ENCODE peak calls at places on chromosomes 6 and 20, in five cellular contexts. X is heart right ventricle, T is cardiac fibroblast, C is nephron progenitor cell, B is progenitor cell of endocrine pancreas. S is an unnamed sample.

GRCh38 chr6:1865585-1865984 is 255.9 kb downstream of the FOXC1 start:
- DNase-seq in X (no peak), C (no peak), T (no peak), B (no peak), S (no peak)

GRCh38 chr6:158353851-158354508 is 41.7 kb downstream of the TULP4 start:
- DNase-seq in X (no peak), T (peak), C (no peak), B (no peak), S (no peak)

GRCh38 chr20:3000852-3001523 is 42.4 kb upstream of the GNRH2 start:
- DNase-seq in X (no peak), T (peak), B (no peak), C (no peak), S (no peak)

GRCh38 chr6:31094389-31094881 is 17.9 kb downstream of the C6orf15 start:
- DNase-seq in X (no peak), B (no peak), C (no peak), T (peak), S (no peak)

GRCh38 chr20:38145094-38146075 is 19.7 kb downstream of the TGM2 start:
- DNase-seq in X (no peak), B (no peak), T (no peak), C (no peak), S (no peak)

GRCh38 chr20:38626921-38627659 is 25.5 kb downstream of the ARHGAP40 start:
- DNase-seq in B (no peak), T (no peak), C (no peak), X (no peak), S (no peak)

GRCh38 chr6:96742702-96743101 is 94.6 kb downstream of the GPR63 start:
- DNase-seq in T (no peak), B (no peak), C (no peak), X (no peak), S (no peak)

GRCh38 chr20:38125157-38126056 is 39.7 kb downstream of the TGM2 start:
- DNase-seq in X (peak), C (no peak), T (peak), B (no peak), S (no peak)

GRCh38 chr6:49325901-49326300 is 137.2 kb downstream of the MMUT start:
- DNase-seq in B (no peak), C (no peak), T (peak), X (no peak), S (no peak)

GRCh38 chr20:62200491-62201172 is 17.8 kb downstream of the MTG2 start:
- DNase-seq in T (no peak), B (no peak), C (no peak), X (peak), S (peak)

GRCh38 chr20:31515775-31516107 is 1.5 kb downstream of the HM13 start:
- DNase-seq in C (no peak), X (no peak), B (no peak), T (no peak), S (no peak)

GRCh38 chr6:127134136-127134535 is 15.7 kb downstream of the RSPO3 start:
- DNase-seq in X (no peak), C (no peak), B (no peak), T (no peak), S (no peak)

GRCh38 chr6:82248233-82248735 is 740 bp upstream of the IBTK start:
- DNase-seq in T (peak), X (no peak), C (no peak), B (no peak), S (peak)

GRCh38 chr6:5422321-5422915 is 161.1 kb downstream of the FARS2 start:
- DNase-seq in C (peak), T (peak), X (no peak), B (no peak), S (peak)

GRCh38 chr6:110517601-110518280 is 41.3 kb upstream of the SLC22A16 start:
- DNase-seq in C (no peak), X (no peak), T (peak), B (no peak), S (no peak)

GRCh38 chr6:110517034-110517433 is 40.6 kb upstream of the SLC22A16 start:
- DNase-seq in C (no peak), B (no peak), X (no peak), T (no peak), S (no peak)

GRCh38 chr6:110520188-110520956 is 44.0 kb upstream of the SLC22A16 start:
- DNase-seq in T (no peak), C (no peak), X (no peak), B (no peak), S (no peak)

GRCh38 chr6:110520992-110521543 is 44.7 kb upstream of the SLC22A16 start:
- DNase-seq in C (no peak), B (no peak), X (no peak), T (no peak), S (no peak)

DNA sequence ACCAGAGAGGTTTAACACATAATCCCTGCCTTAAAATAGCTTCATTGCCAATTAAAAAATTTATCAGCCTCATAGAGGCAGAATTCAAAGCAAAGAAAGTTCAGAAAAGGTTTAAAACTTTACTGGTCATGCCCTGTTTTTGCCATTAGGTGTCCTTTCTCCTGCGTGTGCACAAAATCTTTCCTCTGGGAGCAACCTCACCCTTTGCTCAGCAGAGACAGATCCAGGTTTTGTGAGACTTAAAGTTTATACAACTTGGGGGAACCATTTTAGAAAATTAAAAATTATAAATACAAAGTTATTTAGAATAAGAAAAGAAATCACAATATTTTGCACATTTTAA is 41.8 kb upstream of the SLC22A16 start:
- DNase-seq in B (no peak), X (no peak), C (no peak), T (peak), S (no peak)
- TF ChIP-seq CTCF in B (peak), X (peak), C (peak), T (peak), S (peak)

GRCh38 chr20:47782920-47783552 is 2.2 kb downstream of the SULF2 start:
- DNase-seq in B (no peak), T (no peak), C (no peak), X (no peak), S (no peak)
- TF ChIP-seq CTCF in B (no peak), T (no peak), C (no peak), X (peak), S (no peak)

GRCh38 chr20:60053125-60053812 is 95.0 kb downstream of the CDH26 start:
- DNase-seq in C (no peak), X (no peak), B (no peak), T (no peak), S (no peak)

GRCh38 chr20:60048634-60049578 is 90.7 kb downstream of the CDH26 start:
- DNase-seq in C (no peak), B (no peak), T (no peak), X (no peak), S (no peak)

GRCh38 chr20:60052322-60052721 is 94.1 kb downstream of the CDH26 start:
- DNase-seq in B (no peak), T (no peak), C (no peak), X (no peak), S (no peak)

GRCh38 chr20:60049601-60050000 is 91.4 kb downstream of the CDH26 start:
- DNase-seq in B (no peak), X (no peak), C (no peak), T (no peak), S (no peak)

DNA sequence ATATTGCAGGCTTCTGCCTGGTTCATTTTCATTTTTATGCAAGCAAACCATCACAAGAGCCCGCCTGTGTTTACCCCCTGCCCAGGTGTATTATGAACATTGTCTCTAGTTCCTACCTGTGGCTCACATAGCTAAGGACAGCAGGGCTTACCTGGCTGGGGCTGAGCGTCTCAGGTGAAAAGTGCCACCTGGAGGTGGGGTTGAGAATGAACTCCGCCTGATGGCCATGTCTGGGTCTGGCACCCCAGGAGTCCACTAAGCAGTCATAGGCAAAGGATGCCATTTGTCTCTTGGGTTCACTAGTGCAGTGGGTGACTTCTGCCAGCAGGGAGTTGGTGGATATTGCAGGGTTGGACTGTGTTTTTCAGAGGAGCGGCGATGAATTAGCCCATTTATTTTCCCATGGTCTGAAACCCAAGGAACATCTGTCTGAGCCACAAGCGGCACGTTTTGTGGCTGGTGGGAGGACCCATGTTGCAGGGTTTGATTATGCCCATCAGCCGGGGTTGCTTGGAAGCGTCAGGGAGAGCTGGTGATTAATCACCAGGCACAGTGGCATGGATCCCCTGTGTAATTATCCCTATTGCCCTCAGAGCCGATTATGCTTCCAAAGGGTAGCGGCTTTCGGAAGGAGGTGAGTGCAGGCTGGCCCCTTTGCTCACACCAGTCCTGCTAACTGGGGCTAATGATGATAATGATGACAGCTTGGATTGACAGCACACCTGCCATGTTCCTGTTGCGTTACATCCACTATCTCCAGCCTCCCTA is 92.2 kb downstream of the CDH26 start:
- DNase-seq in T (no peak), X (no peak), C (no peak), B (no peak), S (no peak)
- TF ChIP-seq CTCF in T (peak), X (peak), C (no peak), B (peak), S (no peak)

DNA sequence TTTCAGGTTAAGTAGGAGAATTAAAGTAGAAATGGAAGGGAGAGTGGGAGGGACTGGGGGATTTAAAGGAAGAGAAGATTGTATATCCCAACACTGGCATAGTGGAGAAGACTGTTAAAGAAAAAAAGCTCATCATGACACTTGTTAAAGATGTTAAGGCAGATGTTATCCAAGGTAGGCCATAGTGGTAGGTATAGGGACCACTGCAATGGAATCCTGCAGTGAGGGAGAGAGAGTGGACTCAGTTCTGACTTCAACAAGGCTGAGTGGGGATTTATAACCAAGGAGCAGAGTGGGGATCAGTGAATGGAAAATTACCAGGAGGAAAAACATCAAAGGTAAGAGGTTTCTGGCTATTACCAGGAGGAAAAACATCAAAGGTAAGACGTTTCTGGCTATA is 21.1 kb downstream of the SMPDL3A start:
- DNase-seq in C (no peak), X (no peak), T (no peak), B (no peak), S (no peak)
- TF ChIP-seq CTCF in C (no peak), X (no peak), T (no peak), B (no peak), S (no peak)

GRCh38 chr20:50625986-50626677 is 65.2 kb downstream of the RIPOR3 start:
- DNase-seq in C (peak), B (no peak), X (peak), T (peak), S (peak)
- TF ChIP-seq CTCF in C (peak), B (peak), X (peak), T (peak), S (peak)

GRCh38 chr6:125789167-125789566 is 1.6 kb upstream of the NCOA7 start:
- DNase-seq in T (no peak), X (no peak), B (no peak), C (no peak), S (no peak)

GRCh38 chr6:125791151-125791819 is 525 bp downstream of the NCOA7 start:
- DNase-seq in T (peak), C (no peak), B (no peak), X (no peak), S (peak)

GRCh38 chr6:125789576-125790402 is 971 bp upstream of the NCOA7 start:
- DNase-seq in X (peak), C (peak), B (no peak), T (peak), S (peak)

GRCh38 chr6:125791820-125792165 is 1.0 kb downstream of the NCOA7 start:
- DNase-seq in C (no peak), T (no peak), B (no peak), X (no peak), S (no peak)

DNA sequence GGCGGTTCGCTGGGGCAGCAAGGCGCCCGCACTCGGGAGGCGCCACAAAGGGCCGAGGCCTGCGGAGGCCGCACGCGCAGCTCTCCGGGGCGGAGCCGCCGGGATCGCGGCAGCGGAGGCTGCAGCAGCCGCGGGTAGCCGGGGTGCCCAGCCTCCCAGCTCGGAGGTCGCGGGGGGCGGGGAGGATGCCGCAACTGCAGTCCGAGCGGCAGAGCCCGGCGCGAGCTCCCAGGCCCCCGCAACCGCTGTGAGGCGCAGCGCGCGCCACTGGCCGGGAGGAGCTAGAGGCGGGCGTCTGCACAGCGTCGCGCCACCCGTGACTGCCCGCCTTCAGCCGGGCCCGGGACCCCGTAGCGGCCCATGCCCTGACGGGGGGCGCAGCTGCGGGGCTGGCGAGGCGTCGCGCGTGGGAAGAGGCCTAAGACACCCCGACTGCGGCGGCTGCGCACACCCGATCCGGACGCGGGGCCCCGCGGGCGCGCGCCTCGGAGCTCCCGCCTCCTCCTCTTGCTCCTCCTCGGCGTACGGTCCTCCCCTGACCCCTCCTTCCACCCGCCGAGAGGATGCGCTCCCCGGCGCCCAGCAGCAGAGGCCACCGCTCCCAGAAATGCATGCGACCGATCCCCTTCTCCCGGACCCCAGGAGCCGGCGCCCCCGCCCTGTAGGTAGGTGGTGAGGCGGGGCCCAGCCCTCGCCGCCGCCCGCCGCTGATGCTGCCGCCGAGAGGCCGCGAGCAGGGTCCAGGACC is at the start of gene NCOA7:
- DNase-seq in C (peak), T (peak), X (peak), B (peak), S (peak)
- TF ChIP-seq CTCF in C (no peak), T (no peak), X (peak), B (no peak), S (no peak)

DNA sequence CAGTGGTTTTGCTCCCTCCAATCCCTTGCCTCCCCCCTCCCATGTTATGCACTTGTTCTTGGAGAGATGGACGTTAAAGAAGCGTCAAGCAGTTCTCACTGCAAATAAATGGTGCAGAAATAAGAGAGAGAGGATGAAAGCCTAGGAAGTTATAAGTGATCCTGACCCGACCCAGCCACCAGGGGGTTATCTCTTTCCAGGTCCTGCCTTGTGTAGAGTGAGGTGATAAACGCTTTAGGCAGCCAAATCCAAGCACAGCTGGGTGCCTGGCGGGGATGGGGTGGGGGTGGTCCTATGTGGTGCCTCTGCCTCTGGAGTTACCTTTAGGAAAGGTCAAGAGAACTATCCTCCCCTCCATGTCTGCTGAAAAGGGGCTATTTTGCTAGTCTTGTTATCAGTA is 9.1 kb upstream of the TFAP2A start:
- DNase-seq in T (no peak), C (no peak), X (no peak), B (no peak), S (no peak)
- TF ChIP-seq CTCF in T (no peak), C (no peak), X (no peak), B (peak), S (peak)

DNA sequence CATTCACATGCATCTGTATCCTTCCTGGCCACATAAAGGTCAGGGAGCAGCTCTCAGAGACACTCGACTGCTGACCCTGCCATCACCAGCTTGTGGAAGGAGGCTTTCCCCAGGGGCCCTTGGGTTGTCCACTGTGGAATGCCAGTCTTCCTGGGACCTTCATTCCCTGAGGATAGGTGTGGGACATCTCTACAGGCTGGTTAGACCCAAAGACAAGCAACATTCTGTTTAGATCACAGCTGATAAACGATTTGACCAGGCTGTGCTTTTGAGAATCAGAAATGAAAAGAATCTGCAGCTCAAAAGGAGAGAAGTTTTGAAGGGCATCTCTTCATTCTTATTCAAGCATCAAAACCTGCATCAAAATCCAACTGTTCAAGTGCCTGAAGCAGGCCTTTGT is 18.2 kb upstream of the SH3BGRL2 start:
- DNase-seq in X (no peak), C (no peak), T (no peak), B (no peak), S (no peak)
- TF ChIP-seq CTCF in X (no peak), C (no peak), T (no peak), B (no peak), S (no peak)

GRCh38 chr20:24164360-24164759 is 175.8 kb upstream of the GGTLC1 start:
- DNase-seq in B (no peak), X (no peak), T (peak), C (peak), S (peak)
- TF ChIP-seq CTCF in B (peak), X (peak), T (peak), C (peak), S (peak)

S was measured in glutamatergic neuron.